ENCODE peak calls at places on chromosomes 12 and 14, in five cellular contexts. T, B, A, U and J are unnamed samples.

GRCh38 chr12:40145896-40146295 is 40.0 kb upstream of the SLC2A13 start:
- DNase-seq in T (no peak), A (no peak), B (no peak), U (no peak), J (no peak)

GRCh38 chr14:70808023-70808401 is 1.3 kb downstream of the MAP3K9 start:
- DNase-seq in A (peak; percentile 22), T (peak; percentile 30), U (peak; percentile 56), B (no peak), J (no peak)

GRCh38 chr14:94930690-94931089 is 160.8 kb upstream of the GSC start:
- DNase-seq in B (no peak), U (no peak), A (no peak), T (no peak), J (no peak)

GRCh38 chr12:27981874-27982273 is 9.3 kb upstream of the PTHLH start:
- DNase-seq in T (no peak), B (no peak), A (peak; percentile 81), U (no peak), J (no peak)

GRCh38 chr12:127781336-127781735 is 485.6 kb upstream of the TMEM132C start:
- DNase-seq in A (no peak), B (no peak), U (no peak), T (no peak), J (no peak)

GRCh38 chr14:103091041-103091882 is 3.3 kb upstream of the EXOC3L4 start:
- DNase-seq in B (peak; percentile 64), T (peak; percentile 73), U (peak; percentile 75), A (peak; percentile 19), J (peak; percentile 88)

GRCh38 chr12:124586756-124587155 is 19.3 kb upstream of the NCOR2 start:
- DNase-seq in A (no peak), U (no peak), T (no peak), B (no peak), J (no peak)

GRCh38 chr12:54286042-54286931 is 5.8 kb downstream of the HNRNPA1 start:
- DNase-seq in A (no peak), U (no peak), B (no peak), T (no peak), J (no peak)

DNA sequence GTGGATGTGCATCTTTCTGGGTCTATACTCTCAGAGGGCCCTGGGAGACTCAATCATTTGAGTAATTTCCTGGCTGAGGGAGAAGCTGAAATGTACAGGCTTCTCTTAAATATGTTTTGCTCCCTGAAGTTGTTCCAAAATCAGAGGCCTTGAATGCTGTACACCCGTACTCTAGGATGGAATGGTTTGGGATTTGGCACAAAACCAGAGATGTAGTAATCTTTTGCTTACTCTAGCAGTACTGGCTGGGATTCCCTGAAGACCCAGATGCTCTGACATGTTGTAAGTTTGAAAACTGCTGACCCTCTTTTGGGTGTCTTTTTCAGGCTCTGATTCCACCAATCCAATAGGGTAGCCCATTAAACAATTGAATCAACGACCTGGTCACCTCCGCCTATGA is 10.4 kb downstream of the ACACB start:
- DNase-seq in A (no peak), B (no peak), T (no peak), U (no peak), J (no peak)
- H3K27ac ChIP-seq in A (no peak overlapping the region), B (peak overlapping the region; percentile 97), T (no peak overlapping the region), U (no peak overlapping the region), J (no peak overlapping the region)

GRCh38 chr12:49093746-49094103 is 876 bp downstream of the DHH start:
- DNase-seq in B (peak; percentile 33), A (no peak), T (no peak), U (no peak), J (no peak)

GRCh38 chr12:49092816-49093406 is 1.7 kb downstream of the DHH start:
- DNase-seq in T (no peak), B (no peak), U (no peak), A (no peak), J (no peak)

GRCh38 chr12:49097381-49097780 is 2.8 kb upstream of the DHH start:
- DNase-seq in A (no peak), U (no peak), B (no peak), T (no peak), J (no peak)

GRCh38 chr12:49094104-49094948 is at the start of gene DHH:
- DNase-seq in U (no peak), B (peak; percentile 43), A (peak; percentile 9), T (no peak), J (peak; percentile 83)

DNA sequence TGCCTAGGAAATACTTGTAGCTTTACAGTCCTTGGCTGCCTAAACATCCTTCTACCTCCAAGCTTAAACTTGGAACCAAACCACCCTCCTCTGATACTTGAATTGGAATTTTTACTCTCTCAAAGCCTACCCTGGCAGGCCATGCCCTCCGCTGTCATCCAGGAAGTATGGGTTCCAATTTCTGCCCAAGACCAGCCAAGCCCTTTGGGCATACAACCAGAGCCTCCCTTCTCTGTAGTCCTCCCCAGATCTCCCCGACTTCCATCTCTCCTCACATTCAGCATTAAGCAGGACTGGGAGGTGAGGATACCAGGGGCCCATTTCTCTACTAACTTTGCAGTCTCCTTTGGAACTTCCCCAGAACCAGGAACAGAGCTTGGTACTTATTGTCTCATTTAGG is 365 bp upstream of the DHH start:
- DNase-seq in B (no peak), T (no peak), A (no peak), U (no peak), J (no peak)
- H3K4me1 ChIP-seq in B (peaks cover 53% of the 10 kb centered on the region), T (peaks cover 28% of the 10 kb centered on the region), A (peaks cover 7% of the 10 kb centered on the region), U (peaks cover 43% of the 10 kb centered on the region), J (peaks cover 9% of the 10 kb centered on the region)

GRCh38 chr14:56797003-56797568 is 13.2 kb downstream of the OTX2 start:
- DNase-seq in T (no peak), U (no peak), A (no peak), B (no peak), J (no peak)
- H3K27me3 ChIP-seq in T (peaks cover 57% of the 10 kb centered on the region), U (peaks cover 83% of the 10 kb centered on the region), A (peaks cover 59% of the 10 kb centered on the region), B (peaks cover 100% of the 10 kb centered on the region), J (peaks cover 8% of the 10 kb centered on the region)

GRCh38 chr12:93302331-93303229 is 75.1 kb upstream of the NUDT4 start:
- DNase-seq in U (no peak), B (no peak), A (peak; percentile 98), T (no peak), J (no peak)

GRCh38 chr12:93300611-93301021 is 77.1 kb upstream of the NUDT4 start:
- DNase-seq in A (no peak), T (no peak), U (no peak), B (no peak), J (no peak)

GRCh38 chr12:93299262-93299846 is 78.4 kb upstream of the NUDT4 start:
- DNase-seq in B (no peak), A (no peak), T (no peak), U (no peak), J (no peak)

GRCh38 chr12:93297536-93297935 is 80.2 kb upstream of the NUDT4 start:
- DNase-seq in B (no peak), T (no peak), U (no peak), A (no peak), J (no peak)

GRCh38 chr12:93301171-93301570 is 76.6 kb upstream of the NUDT4 start:
- DNase-seq in U (no peak), T (no peak), B (no peak), A (no peak), J (no peak)
- H3K27ac ChIP-seq in U (no peak overlapping the region), T (no peak overlapping the region), B (peak overlapping the region; percentile 74), A (no peak overlapping the region), J (no peak overlapping the region)

GRCh38 chr14:64196668-64197411 is 97.3 kb downstream of the ESR2 start:
- DNase-seq in T (no peak), B (peak; percentile 51), U (peak; percentile 40), A (peak; percentile 67), J (peak; percentile 45)
- H3K4me1 ChIP-seq in T (peaks cover 22% of the 10 kb centered on the region), B (peaks cover 74% of the 10 kb centered on the region), U (peaks cover 36% of the 10 kb centered on the region), A (no peaks in the 10 kb centered on the region), J (peaks cover 12% of the 10 kb centered on the region)

DNA sequence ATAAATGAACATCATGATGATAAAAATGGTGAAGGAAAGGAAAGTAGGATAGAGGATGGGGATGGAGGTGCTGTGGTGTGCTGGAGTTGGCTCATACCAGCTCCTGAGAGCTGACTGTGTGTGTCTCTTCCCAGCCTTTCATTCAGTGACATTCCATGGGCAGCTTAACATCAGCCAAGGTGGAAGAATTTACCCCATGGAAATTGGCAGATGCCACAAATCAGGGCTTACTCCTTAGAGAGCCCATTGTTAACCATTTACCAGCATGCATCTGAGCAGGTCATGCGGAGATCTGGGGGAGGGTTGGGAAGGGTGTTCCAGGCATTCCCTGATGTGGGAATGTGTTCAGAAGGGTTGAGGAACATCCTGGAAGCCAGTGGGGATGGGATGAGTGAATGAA is 164.7 kb upstream of the MYL2 start:
- DNase-seq in U (no peak), A (no peak), T (no peak), B (no peak), J (no peak)
- H3K27me3 ChIP-seq in U (no peaks in the 10 kb centered on the region), A (no peaks in the 10 kb centered on the region), T (no peaks in the 10 kb centered on the region), B (peaks cover 79% of the 10 kb centered on the region), J (no peaks in the 10 kb centered on the region)

GRCh38 chr12:65949986-65950385 is 125.7 kb downstream of the HMGA2 start:
- DNase-seq in A (no peak), U (no peak), B (no peak), T (no peak), J (no peak)

GRCh38 chr12:65946821-65947220 is 122.5 kb downstream of the HMGA2 start:
- DNase-seq in B (no peak), T (no peak), A (peak; percentile 47), U (no peak), J (no peak)

GRCh38 chr12:65951697-65952096 is 127.4 kb downstream of the HMGA2 start:
- DNase-seq in U (no peak), B (no peak), A (no peak), T (no peak), J (no peak)

GRCh38 chr12:65948320-65949008 is 124.2 kb downstream of the HMGA2 start:
- DNase-seq in U (peak; percentile 50), B (peak; percentile 57), T (no peak), A (peak; percentile 98), J (peak; percentile 84)

DNA sequence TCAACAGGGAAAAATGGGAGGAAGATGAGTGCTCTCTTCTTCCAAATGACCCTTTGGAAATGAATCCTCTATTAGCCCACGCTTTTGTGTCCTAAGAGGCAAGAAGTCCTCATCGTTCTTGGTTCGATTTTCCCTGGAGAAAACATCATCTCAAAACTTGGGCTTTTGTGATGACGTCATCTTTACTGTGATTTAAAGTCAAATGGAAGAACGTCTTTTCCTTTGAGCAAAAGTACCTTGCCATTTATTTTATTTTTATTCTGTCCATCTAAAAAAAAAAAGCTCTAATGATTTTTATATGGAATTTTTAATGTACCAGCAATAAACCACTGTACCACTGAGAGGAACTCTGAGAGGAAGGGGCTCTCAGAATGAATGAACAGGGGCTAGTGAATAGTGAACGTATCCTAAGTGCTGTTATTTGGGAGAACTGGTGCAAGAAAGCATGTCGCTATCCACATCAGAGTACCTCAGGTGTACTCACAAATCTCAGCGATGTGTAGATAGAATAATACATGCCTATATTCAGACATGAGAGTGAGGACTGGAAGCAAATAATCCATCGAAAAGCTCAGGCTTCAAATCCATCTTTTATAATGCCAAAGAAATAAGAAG is 124.8 kb downstream of the HMGA2 start:
- DNase-seq in B (no peak), U (no peak), T (no peak), A (no peak), J (no peak)
- H3K27ac ChIP-seq in B (peak overlapping the region; percentile 47), U (no peak overlapping the region), T (no peak overlapping the region), A (peak overlapping the region; percentile 62), J (no peak overlapping the region)